ENCODE peak calls at places on chromosomes 3 and 15, in five cellular contexts. X is pons; H is Right ventricle myocardium superior; N is PC-3; Z is stimulated activated CD8-positive, alpha-beta memory T cell treated with anti-CD3 and anti-CD28 coated beads, Interleukin-15, amount 100 ng/mL, for 24 hours. F is an unnamed sample.

GRCh38 chr3:29280675-29281264 is at the start of gene RBMS3:
- DNase-seq in Z (no peak), H (peak; percentile 91), X (peak; percentile 77), N (peak; percentile 91), F (peak; percentile 29)

GRCh38 chr3:113249111-113249510 is 37.8 kb downstream of the BOC start:
- DNase-seq in H (no peak), Z (no peak), N (peak; percentile 51), X (peak; percentile 46), F (peak; percentile 62)

GRCh38 chr3:170421147-170421641 is 2.5 kb downstream of the CLDN11 start:
- DNase-seq in Z (no peak), N (no peak), X (peak; percentile 88), H (no peak), F (peak; percentile 35)

GRCh38 chr3:156865732-156866131 is 39.6 kb downstream of the LEKR1 start:
- DNase-seq in X (no peak), N (peak; percentile 32), H (no peak), Z (no peak), F (no peak)

GRCh38 chr3:48240000-48240710 is 749 bp upstream of the ZNF589 start:
- DNase-seq in X (no peak), H (no peak), N (no peak), Z (no peak), F (no peak)

GRCh38 chr3:43285644-43286043 is 696 bp upstream of the SNRK start:
- DNase-seq in H (peak; percentile 42), N (no peak), X (no peak), Z (no peak), F (no peak)

GRCh38 chr3:143330316-143330868 is 210.8 kb downstream of the CHST2 start:
- DNase-seq in X (peak; percentile 81), H (no peak), N (no peak), Z (no peak), F (no peak)

GRCh38 chr15:100762913-100763627 is 116.6 kb upstream of the ALDH1A3 start:
- DNase-seq in H (no peak), N (no peak), X (no peak), Z (no peak), F (no peak)

GRCh38 chr3:29144361-29144760 is 136.5 kb upstream of the RBMS3 start:
- DNase-seq in N (no peak), X (no peak), Z (no peak), H (no peak), F (no peak)

GRCh38 chr3:179093807-179094206 is 22.2 kb upstream of the ZMAT3 start:
- DNase-seq in X (no peak), H (no peak), N (peak; percentile 27), Z (no peak), F (no peak)

GRCh38 chr3:151093905-151094304 is 8.4 kb downstream of the MED12L start:
- DNase-seq in X (no peak), H (no peak), Z (no peak), N (no peak), F (no peak)